ENCODE peak calls at places on chromosomes 2 and 18, in seven cellular contexts. Y is epithelial cell of proximal tubule; C is AG09309; X is CD8-positive, alpha-beta memory T cell; O is trophoblast cell; Q is hypothalamus; F is NCI-H1105 treated with DMSO at 0.1 percent for 48 hours. I is an unnamed sample.

GRCh38 chr2:183264890-183265535 is 140.8 kb downstream of the NUP35 start:
- DNase-seq in Y (no peak), C (no peak), X (no peak), O (no peak), Q (no peak), F (no peak), I (no peak)

GRCh38 chr2:224576098-224576715 is 9.0 kb downstream of the CUL3 start:
- DNase-seq in Y (no peak), C (no peak), X (no peak), O (no peak), Q (no peak), F (no peak), I (no peak)

GRCh38 chr2:216149741-216150140 is 40.6 kb downstream of the XRCC5 start:
- DNase-seq in Y (no peak), C (no peak), X (no peak), O (no peak), Q (no peak), F (no peak), I (no peak)

GRCh38 chr2:40401896-40402295 is 50.0 kb downstream of the SLC8A1 start:
- DNase-seq in Y (peak), C (peak), X (no peak), O (peak), Q (no peak), F (no peak), I (no peak)

GRCh38 chr2:191848771-191849726 is 2.2 kb upstream of the CAVIN2 start:
- DNase-seq in Y (no peak), C (no peak), X (no peak), O (no peak), Q (no peak), F (no peak), I (no peak)

GRCh38 chr18:45957100-45957499 is 10.0 kb downstream of the EPG5 start:
- DNase-seq in Y (no peak), C (no peak), X (no peak), O (no peak), Q (no peak), F (no peak), I (no peak)

GRCh38 chr2:170816499-170817246 is at the start of gene GAD1:
- DNase-seq in Y (no peak), C (no peak), X (no peak), O (peak), Q (peak), F (peak), I (peak)

GRCh38 chr2:219765236-219765635 is 137.8 kb downstream of the SLC4A3 start:
- DNase-seq in Y (no peak), C (no peak), X (no peak), O (no peak), Q (no peak), F (no peak), I (no peak)

GRCh38 chr2:71800106-71800809 is 346.9 kb downstream of the DYSF start:
- DNase-seq in Y (no peak), C (no peak), X (no peak), O (no peak), Q (no peak), F (no peak), I (no peak)

GRCh38 chr2:97764559-97765263 is 51.3 kb downstream of the ZAP70 start:
- DNase-seq in Y (no peak), C (no peak), X (no peak), O (no peak), Q (no peak), F (no peak), I (no peak)

GRCh38 chr2:239164281-239164871 is 236.4 kb downstream of the HDAC4 start:
- DNase-seq in Y (no peak), C (no peak), X (no peak), O (no peak), Q (no peak), F (no peak), I (no peak)

GRCh38 chr2:199895406-199895805 is 15.7 kb upstream of the C2orf69 start:
- DNase-seq in Y (no peak), C (no peak), X (no peak), O (no peak), Q (no peak), F (no peak), I (no peak)

GRCh38 chr18:22034276-22034675 is 135.1 kb upstream of the GATA6 start:
- DNase-seq in Y (no peak), C (no peak), X (no peak), O (no peak), Q (no peak), F (no peak), I (no peak)

GRCh38 chr18:48952287-48953095 is 1.7 kb upstream of the SMAD7 start:
- DNase-seq in Y (no peak), C (no peak), X (peak), O (peak), Q (peak), F (peak), I (no peak)

GRCh38 chr2:140600116-140600515 is 1530.7 kb downstream of the LRP1B start:
- DNase-seq in Y (peak), C (no peak), X (no peak), O (no peak), Q (no peak), F (no peak), I (no peak)

GRCh38 chr18:13120967-13121586 is 97.5 kb upstream of the LDLRAD4 start:
- DNase-seq in Y (no peak), C (no peak), X (no peak), O (no peak), Q (no peak), F (no peak), I (no peak)

GRCh38 chr2:136538489-136538888 is 226.9 kb upstream of the THSD7B start:
- DNase-seq in Y (no peak), C (no peak), X (no peak), O (no peak), Q (peak), F (no peak), I (no peak)

GRCh38 chr2:143205106-143205764 is 76.0 kb downstream of the ARHGAP15 start:
- DNase-seq in Y (no peak), C (no peak), X (no peak), O (no peak), Q (no peak), F (no peak), I (no peak)

GRCh38 chr2:71746946-71747501 is 293.7 kb downstream of the DYSF start:
- DNase-seq in Y (no peak), C (no peak), X (no peak), O (peak), Q (no peak), F (no peak), I (no peak)

GRCh38 chr2:59167514-59167913 is 926.4 kb upstream of the FANCL start:
- DNase-seq in Y (no peak), C (no peak), X (no peak), O (no peak), Q (no peak), F (peak), I (no peak)

GRCh38 chr2:112033600-112033999 is 21.5 kb upstream of the TMEM87B start:
- DNase-seq in Y (no peak), C (no peak), X (no peak), O (no peak), Q (no peak), F (no peak), I (no peak)

I was measured in GM18507.